ENCODE peak calls at places on chromosome 11, in ten cellular contexts. Y, J, K, A, R, O, P, F, Q and W are unnamed samples.

GRCh38 chr11:96330511-96330859 is 12.5 kb downstream of the MAML2 start:
- DNase-seq in O (no peak), F (no peak), Q (no peak), A (no peak), R (no peak), K (no peak), P (no peak), J (no peak), Y (no peak), W (no peak)

GRCh38 chr11:116454020-116454645 is 318.7 kb downstream of the BUD13 start:
- DNase-seq in P (peak; percentile 56), K (peak; percentile 54), Q (peak; percentile 8), O (peak; percentile 10), Y (no peak), F (peak; percentile 27), R (peak; percentile 7), J (peak; percentile 53), A (no peak), W (peak; percentile 3)

GRCh38 chr11:76567261-76567660 is 103.3 kb downstream of the LRRC32 start:
- DNase-seq in A (no peak), K (no peak), Q (no peak), J (no peak), R (no peak), P (no peak), Y (no peak), F (no peak), O (no peak), W (no peak)

GRCh38 chr11:65224939-65225283 is 36.9 kb upstream of the POLA2 start:
- DNase-seq in R (no peak), O (peak; percentile 29), F (peak; percentile 79), K (peak; percentile 64), Q (peak; percentile 39), J (peak; percentile 74), P (no peak), Y (peak; percentile 38), A (no peak), W (no peak)

GRCh38 chr11:119055901-119056300 is 1.1 kb downstream of the HYOU1 start:
- DNase-seq in J (peak; percentile 38), R (no peak), Y (no peak), O (no peak), F (peak; percentile 37), A (no peak), P (peak; percentile 50), Q (no peak), K (peak; percentile 59), W (no peak)

GRCh38 chr11:94379619-94380018 is 21.6 kb downstream of the GPR83 start:
- DNase-seq in Q (no peak), F (no peak), R (no peak), O (no peak), A (no peak), P (no peak), K (no peak), J (no peak), Y (no peak), W (no peak)

GRCh38 chr11:128874406-128874805 is 7.3 kb upstream of the KCNJ1 start:
- DNase-seq in Q (no peak), J (peak; percentile 15), F (peak; percentile 22), K (no peak), P (no peak), A (no peak), R (no peak), O (no peak), Y (no peak), W (no peak)

GRCh38 chr11:123856444-123856843 is 29.0 kb downstream of the TMEM225 start:
- DNase-seq in A (no peak), P (no peak), F (no peak), K (no peak), R (no peak), Y (no peak), Q (no peak), J (peak; percentile 23), O (no peak), W (no peak)

GRCh38 chr11:106389096-106389495 is 311.6 kb downstream of the AASDHPPT start:
- DNase-seq in F (peak; percentile 75), R (no peak), A (no peak), Q (no peak), Y (peak; percentile 84), J (peak; percentile 56), K (no peak), P (no peak), O (peak; percentile 65), W (no peak)

GRCh38 chr11:63945482-63946163 is 6.8 kb downstream of the NAA40 start:
- DNase-seq in F (peak; percentile 68), Q (peak; percentile 39), P (peak; percentile 60), O (peak; percentile 28), J (peak; percentile 83), Y (peak; percentile 21), R (peak; percentile 71), K (peak; percentile 76), A (peak; percentile 46), W (peak; percentile 36)

GRCh38 chr11:120432056-120433018 is 79.2 kb upstream of the GRIK4 start:
- DNase-seq in P (peak; percentile 40), O (peak; percentile 98), Y (peak; percentile 98), K (peak; percentile 69), A (no peak), F (peak; percentile 100), R (no peak), Q (peak; percentile 99), J (peak; percentile 98), W (peak; percentile 98)

GRCh38 chr11:64224891-64225607 is 937 bp downstream of the TRPT1 start:
- DNase-seq in K (peak; percentile 49), R (no peak), A (no peak), Y (no peak), P (peak; percentile 37), F (no peak), J (no peak), O (no peak), Q (no peak), W (no peak)

GRCh38 chr11:60343094-60343704 is 16.1 kb downstream of the MS4A6E start:
- DNase-seq in F (no peak), Y (no peak), P (peak; percentile 52), R (no peak), J (peak; percentile 4), O (no peak), Q (no peak), A (no peak), K (peak; percentile 45), W (no peak)
- TF ChIP-seq CTCF in F (peak; percentile 39), Y (peak; percentile 68), P (peak; percentile 45), R (peak; percentile 13), J (peak; percentile 38), O (peak; percentile 48), Q (peak; percentile 37), A (peak; percentile 62), K (peak; percentile 60), W (peak; percentile 35)

GRCh38 chr11:8021920-8022319 is 34.8 kb downstream of the EIF3F start:
- DNase-seq in P (no peak), O (no peak), J (no peak), Y (no peak), A (no peak), K (no peak), R (no peak), F (no peak), Q (no peak), W (no peak)

GRCh38 chr11:8017071-8017470 is 29.9 kb downstream of the EIF3F start:
- DNase-seq in F (no peak), Q (no peak), J (no peak), O (no peak), P (no peak), R (no peak), K (no peak), A (no peak), Y (no peak), W (no peak)

GRCh38 chr11:8017894-8018741 is 31.0 kb downstream of the EIF3F start:
- DNase-seq in F (no peak), R (no peak), A (no peak), K (no peak), J (no peak), O (no peak), Q (no peak), Y (no peak), P (no peak), W (no peak)

GRCh38 chr11:8018742-8019631 is 31.9 kb downstream of the EIF3F start:
- DNase-seq in P (peak; percentile 53), R (peak; percentile 72), Q (no peak), F (peak; percentile 69), K (no peak), A (peak; percentile 76), Y (no peak), J (peak; percentile 67), O (peak; percentile 32), W (peak; percentile 49)

GRCh38 chr11:8019671-8020597 is 32.8 kb downstream of the EIF3F start:
- DNase-seq in Y (no peak), O (no peak), F (peak; percentile 40), R (peak; percentile 60), A (peak; percentile 40), K (no peak), J (peak; percentile 32), Q (no peak), P (no peak), W (no peak)
- H3K4me3 ChIP-seq in Y (peak overlapping the region; percentile 47), O (peak overlapping the region; percentile 37), F (peak overlapping the region; percentile 58), R (peak overlapping the region; percentile 80), A (peak overlapping the region; percentile 44), K (no peak overlapping the region), J (peak overlapping the region; percentile 55), Q (peak overlapping the region; percentile 62), P (no peak overlapping the region), W (peak overlapping the region; percentile 57)

DNA sequence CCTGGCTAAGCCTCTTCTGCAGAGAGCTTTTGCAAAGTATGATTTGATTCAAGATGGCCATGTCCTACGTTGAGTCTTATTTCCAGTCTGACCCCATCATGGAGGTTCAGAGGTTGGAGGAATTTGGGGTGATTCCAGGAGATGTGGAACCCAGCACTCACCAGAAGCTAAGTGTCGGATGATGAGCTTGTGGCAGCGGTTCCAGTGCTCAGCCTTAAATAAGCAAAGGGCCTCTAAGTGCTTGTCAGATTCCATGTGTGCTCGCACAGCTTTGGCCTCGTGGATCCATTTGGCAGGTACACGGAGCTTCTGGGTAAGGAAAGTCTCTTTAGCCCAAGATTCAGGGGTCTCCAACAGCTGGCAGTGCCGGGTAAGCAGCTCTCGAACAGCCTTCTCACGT is 11.9 kb upstream of the CHRNA10 start:
- DNase-seq in A (peak; percentile 25), K (no peak), Q (no peak), O (no peak), P (no peak), R (no peak), Y (no peak), F (no peak), J (no peak), W (no peak)
- TF ChIP-seq CTCF in A (no peak), K (no peak), Q (no peak), O (no peak), P (no peak), R (no peak), Y (no peak), F (no peak), J (no peak), W (no peak)

GRCh38 chr11:86949995-86950993 is 4.9 kb downstream of the FZD4 start:
- DNase-seq in R (no peak), K (no peak), F (peak; percentile 77), A (no peak), P (no peak), Q (peak; percentile 68), Y (no peak), O (no peak), J (no peak), W (no peak)
- H3K4me3 ChIP-seq in R (no peak overlapping the region), K (no peak overlapping the region), F (no peak overlapping the region), A (no peak overlapping the region), P (no peak overlapping the region), Q (no peak overlapping the region), Y (no peak overlapping the region), O (no peak overlapping the region), J (no peak overlapping the region), W (no peak overlapping the region)

DNA sequence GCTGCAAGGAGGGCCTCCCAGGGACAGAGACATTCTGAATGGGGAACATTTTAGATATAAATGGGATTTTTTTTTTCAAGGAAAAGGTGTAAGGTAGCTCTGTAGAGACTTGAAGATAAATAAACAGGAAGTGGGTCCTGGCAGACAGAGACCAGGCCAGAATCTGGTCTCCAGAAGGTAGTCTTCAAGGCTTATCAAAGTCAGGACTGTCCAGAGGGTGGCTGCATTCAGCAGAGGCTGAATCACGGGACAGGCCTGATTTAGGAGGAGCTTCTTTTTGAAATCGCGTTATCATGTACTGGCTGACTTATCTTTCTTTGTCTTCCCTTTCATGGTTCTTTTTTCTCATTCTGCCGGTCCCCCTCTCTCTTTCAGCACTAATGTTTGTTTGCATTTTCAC is 542.9 kb downstream of the NTM start:
- DNase-seq in P (no peak), R (no peak), O (no peak), F (peak; percentile 40), Y (no peak), Q (no peak), J (no peak), K (no peak), A (no peak), W (no peak)
- TF ChIP-seq CTCF in P (no peak), R (no peak), O (no peak), F (no peak), Y (no peak), Q (no peak), J (no peak), K (no peak), A (no peak), W (no peak)